ENCODE peak calls at places on chromosomes 5 and 9, in nine cellular contexts. M is K562; P is Caco-2; F is Karpas-422; V is OCI-LY7; J is GM23248; W is SK-N-MC; R is heart right ventricle; E is CD8-positive, alpha-beta memory T cell. H is an unnamed sample.

GRCh38 chr5:137616046-137616445 is 116.9 kb upstream of the SPOCK1 start:
- DNase-seq in P (no peak), J (no peak), R (no peak), W (no peak), E (no peak), F (no peak), M (no peak), V (no peak), H (no peak)

GRCh38 chr5:6875376-6875775 is 162.1 kb downstream of the TENT4A start:
- DNase-seq in J (no peak), M (no peak), W (no peak), F (no peak), R (no peak), P (peak; percentile 41), V (no peak), E (no peak), H (no peak)

GRCh38 chr5:102223542-102224444 is 72.3 kb downstream of the SLCO4C1 start:
- DNase-seq in E (no peak), F (peak; percentile 81), R (no peak), M (peak; percentile 7), V (peak; percentile 50), W (no peak), P (no peak), J (peak; percentile 22), H (peak; percentile 24)

GRCh38 chr5:134846641-134846960 is 833 bp downstream of the C5orf24 start:
- DNase-seq in W (no peak), P (no peak), F (peak; percentile 66), M (peak; percentile 31), E (peak; percentile 3), J (peak; percentile 55), V (peak; percentile 50), R (no peak), H (no peak)

GRCh38 chr5:176886336-176887251 is 12.6 kb downstream of the HK3 start:
- DNase-seq in F (no peak), W (no peak), E (no peak), V (no peak), P (no peak), R (no peak), M (no peak), J (no peak), H (no peak)

GRCh38 chr9:35729700-35730485 is 2.1 kb downstream of the TLN1 start:
- DNase-seq in E (no peak), P (no peak), M (peak; percentile 75), F (peak; percentile 60), V (peak; percentile 67), W (no peak), J (peak; percentile 94), R (peak; percentile 61), H (no peak)

GRCh38 chr9:89312154-89312616 is 1.2 kb downstream of the CKS2 start:
- DNase-seq in E (no peak), R (no peak), J (peak; percentile 58), V (peak; percentile 48), P (no peak), M (peak; percentile 18), W (no peak), F (peak; percentile 66), H (no peak)

GRCh38 chr5:155004138-155004744 is 9.3 kb upstream of the KIF4B start:
- DNase-seq in J (peak; percentile 38), R (peak; percentile 4), M (peak; percentile 18), F (peak; percentile 84), E (no peak), P (no peak), V (peak; percentile 5), W (no peak), H (peak; percentile 11)

GRCh38 chr9:113511047-113511521 is 47.6 kb downstream of the RGS3 start:
- DNase-seq in F (no peak), P (no peak), E (no peak), M (no peak), J (no peak), V (no peak), R (peak; percentile 62), W (no peak), H (no peak)

GRCh38 chr5:9863486-9863885 is 233.3 kb upstream of the TAS2R1 start:
- DNase-seq in F (no peak), J (no peak), W (no peak), E (no peak), V (no peak), R (no peak), M (no peak), P (no peak), H (no peak)

GRCh38 chr5:64384761-64385160 is 121.1 kb upstream of the RGS7BP start:
- DNase-seq in F (peak; percentile 62), J (no peak), E (no peak), R (no peak), M (no peak), V (peak; percentile 15), P (peak; percentile 37), W (no peak), H (no peak)

GRCh38 chr5:133655966-133656365 is 43.6 kb upstream of the FSTL4 start:
- DNase-seq in M (no peak), R (no peak), W (no peak), F (no peak), P (no peak), V (no peak), J (no peak), E (no peak), H (no peak)

GRCh38 chr5:113167985-113168384 is 191.4 kb downstream of the DCP2 start:
- DNase-seq in R (no peak), M (no peak), W (no peak), J (no peak), P (no peak), E (no peak), V (no peak), F (no peak), H (no peak)

GRCh38 chr5:113163328-113163727 is 186.7 kb downstream of the DCP2 start:
- DNase-seq in R (no peak), F (no peak), M (no peak), J (peak; percentile 27), E (no peak), W (no peak), P (no peak), V (no peak), H (no peak)

GRCh38 chr5:113164016-113164415 is 187.4 kb downstream of the DCP2 start:
- DNase-seq in J (no peak), W (no peak), E (no peak), P (no peak), F (no peak), V (no peak), R (no peak), M (no peak), H (no peak)

GRCh38 chr5:113166710-113167366 is 190.2 kb downstream of the DCP2 start:
- DNase-seq in J (peak; percentile 95), P (no peak), V (no peak), M (no peak), F (no peak), W (no peak), R (no peak), E (no peak), H (no peak)

GRCh38 chr5:113166285-113166684 is 189.7 kb downstream of the DCP2 start:
- DNase-seq in V (no peak), M (no peak), J (peak; percentile 63), F (no peak), E (no peak), W (no peak), P (no peak), R (no peak), H (no peak)
- H3K36me3 ChIP-seq in V (no peaks in the 10 kb centered on the region), M (no peaks in the 10 kb centered on the region), J (no peaks in the 10 kb centered on the region), F (no peaks in the 10 kb centered on the region), E (no peaks in the 10 kb centered on the region), W (no peaks in the 10 kb centered on the region), P (no peaks in the 10 kb centered on the region), R (no peaks in the 10 kb centered on the region), H (no peaks in the 10 kb centered on the region)

GRCh38 chr9:96388144-96388543 is 4.6 kb upstream of the SLC35D2 start:
- DNase-seq in R (no peak), M (no peak), E (no peak), F (no peak), J (no peak), V (no peak), W (no peak), P (no peak), H (no peak)

GRCh38 chr9:96394832-96395496 is 11.5 kb upstream of the SLC35D2 start:
- DNase-seq in P (no peak), W (no peak), V (no peak), E (no peak), M (no peak), J (no peak), R (no peak), F (peak; percentile 37), H (no peak)

GRCh38 chr9:96395964-96396363 is 12.5 kb upstream of the SLC35D2 start:
- DNase-seq in J (no peak), M (no peak), E (no peak), R (no peak), V (no peak), P (no peak), F (no peak), W (no peak), H (no peak)

GRCh38 chr9:96391021-96391765 is 7.7 kb upstream of the SLC35D2 start:
- DNase-seq in V (no peak), P (peak; percentile 91), W (no peak), R (no peak), E (no peak), M (no peak), J (no peak), F (peak; percentile 29), H (no peak)

GRCh38 chr9:96392263-96392662 is 8.8 kb upstream of the SLC35D2 start:
- DNase-seq in M (no peak), J (no peak), R (no peak), E (no peak), F (peak; percentile 31), V (no peak), W (no peak), P (no peak), H (no peak)
- H3K36me3 ChIP-seq in M (peaks cover 89% of the 10 kb centered on the region), J (no peaks in the 10 kb centered on the region), R (no peaks in the 10 kb centered on the region), E (no peaks in the 10 kb centered on the region), F (peaks cover 49% of the 10 kb centered on the region), V (peaks cover 97% of the 10 kb centered on the region), W (peaks cover 61% of the 10 kb centered on the region), P (peaks cover 4% of the 10 kb centered on the region), H (peaks cover 7% of the 10 kb centered on the region)

GRCh38 chr5:65808261-65808741 is 86.3 kb downstream of the NLN start:
- DNase-seq in R (no peak), M (no peak), P (no peak), W (no peak), F (no peak), J (peak; percentile 48), V (no peak), E (no peak), H (no peak)
- H3K36me3 ChIP-seq in R (no peaks in the 10 kb centered on the region), M (peaks cover 36% of the 10 kb centered on the region), P (peaks cover 1% of the 10 kb centered on the region), W (peaks cover 41% of the 10 kb centered on the region), F (peaks cover 20% of the 10 kb centered on the region), J (no peaks in the 10 kb centered on the region), V (peaks cover 51% of the 10 kb centered on the region), E (no peaks in the 10 kb centered on the region), H (no peaks in the 10 kb centered on the region)

GRCh38 chr9:126818482-126818881 is 13.6 kb downstream of the ZBTB43 start:
- DNase-seq in J (no peak), W (no peak), R (no peak), F (no peak), P (no peak), V (peak; percentile 18), E (no peak), M (no peak), H (no peak)

GRCh38 chr9:126822278-126822677 is 17.4 kb downstream of the ZBTB43 start:
- DNase-seq in E (no peak), M (no peak), V (no peak), F (no peak), P (no peak), W (no peak), R (no peak), J (no peak), H (no peak)

GRCh38 chr9:126822873-126823272 is 18.0 kb downstream of the ZBTB43 start:
- DNase-seq in P (no peak), M (no peak), F (no peak), V (no peak), R (no peak), J (no peak), E (no peak), W (no peak), H (no peak)

GRCh38 chr9:126819482-126819881 is 14.6 kb downstream of the ZBTB43 start:
- DNase-seq in W (no peak), M (no peak), J (no peak), F (no peak), E (no peak), P (no peak), R (no peak), V (no peak), H (peak; percentile 35)
- H3K36me3 ChIP-seq in W (peaks cover 49% of the 10 kb centered on the region), M (peaks cover 51% of the 10 kb centered on the region), J (peaks cover 30% of the 10 kb centered on the region), F (peaks cover 54% of the 10 kb centered on the region), E (peaks cover 14% of the 10 kb centered on the region), P (peaks cover 2% of the 10 kb centered on the region), R (peaks cover 10% of the 10 kb centered on the region), V (peaks cover 53% of the 10 kb centered on the region), H (peaks cover 6% of the 10 kb centered on the region)